ENCODE peak calls at places on chromosomes 11 and 22, in five cellular contexts. P is progenitor cell of endocrine pancreas, U is NB4, R is nephron progenitor cell, O is endothelial cell. I is an unnamed sample.

GRCh38 chr11:87421422-87421821 is 383.7 kb downstream of the TMEM135 start:
- DNase-seq in R (peak; percentile 43), U (peak; percentile 77), P (peak; percentile 35), O (peak; percentile 64), I (peak; percentile 33)

GRCh38 chr11:72629266-72629665 is 45.0 kb downstream of the PDE2A start:
- DNase-seq in R (no peak), O (no peak), U (no peak), P (no peak), I (no peak)

GRCh38 chr22:32329202-32329645 is 28.4 kb upstream of the RFPL3 start:
- DNase-seq in O (no peak), U (no peak), R (no peak), P (no peak), I (no peak)

GRCh38 chr22:44407404-44408226 is 90.4 kb downstream of the RTL6 start:
- DNase-seq in U (no peak), P (no peak), R (no peak), O (no peak), I (no peak)

GRCh38 chr11:124879999-124880611 is 14.9 kb downstream of the ROBO3 start:
- DNase-seq in R (no peak), P (no peak), U (no peak), O (no peak), I (no peak)

GRCh38 chr11:77074205-77074604 is 7.4 kb downstream of the CAPN5 start:
- DNase-seq in R (no peak), O (no peak), P (no peak), U (no peak), I (no peak)

GRCh38 chr11:118305726-118306125 is 1.2 kb downstream of the CD3E start:
- DNase-seq in O (no peak), P (no peak), U (no peak), R (no peak), I (peak; percentile 59)

GRCh38 chr11:2844116-2844515 is 41.5 kb downstream of the CDKN1C start:
- DNase-seq in U (no peak), R (no peak), O (no peak), P (no peak), I (peak; percentile 18)

GRCh38 chr11:126046796-126047195 is 15.9 kb downstream of the CDON start:
- DNase-seq in U (no peak), R (no peak), O (no peak), P (no peak), I (no peak)

GRCh38 chr22:36860821-36861659 is at the start of gene NCF4:
- DNase-seq in O (no peak), U (peak; percentile 98), R (no peak), P (no peak), I (peak; percentile 75)

GRCh38 chr11:126282742-126283591 is at the start of gene TIRAP:
- DNase-seq in U (peak; percentile 72), P (peak; percentile 37), O (peak; percentile 52), R (peak; percentile 73), I (peak; percentile 73)

GRCh38 chr11:48150213-48150612 is 66.4 kb upstream of the OR4B1 start:
- DNase-seq in O (no peak), R (no peak), P (no peak), U (no peak), I (no peak)

GRCh38 chr11:134512061-134512460 is 100.0 kb upstream of the B3GAT1 start:
- DNase-seq in R (no peak), O (no peak), P (no peak), U (no peak), I (no peak)

GRCh38 chr22:23079814-23080521 is 9.6 kb downstream of the GNAZ start:
- DNase-seq in R (no peak), U (no peak), P (no peak), O (no peak), I (no peak)

GRCh38 chr22:24496661-24497060 is 1.5 kb downstream of the UPB1 start:
- DNase-seq in O (no peak), P (no peak), U (no peak), R (no peak), I (no peak)

GRCh38 chr11:134267466-134267865 is 8.7 kb upstream of the GLB1L3 start:
- DNase-seq in U (no peak), R (no peak), O (no peak), P (no peak), I (no peak)

GRCh38 chr11:118618991-118619375 is 11.6 kb downstream of the PHLDB1 start:
- DNase-seq in R (no peak), U (no peak), P (no peak), O (no peak), I (no peak)

GRCh38 chr11:27806122-27806521 is 105.9 kb upstream of the BDNF start:
- DNase-seq in R (no peak), U (no peak), O (no peak), P (no peak), I (no peak)

GRCh38 chr11:44936951-44937543 is 13.6 kb downstream of the TP53I11 start:
- DNase-seq in U (no peak), R (no peak), O (no peak), P (no peak), I (no peak)

GRCh38 chr11:69154938-69155301 is 815 bp upstream of the SMIM38 start:
- DNase-seq in O (no peak), P (no peak), U (no peak), R (no peak), I (no peak)

GRCh38 chr22:29581799-29582198 is 886 bp upstream of the NIPSNAP1 start:
- DNase-seq in R (no peak), U (no peak), P (no peak), O (no peak), I (no peak)

GRCh38 chr11:18309691-18310090 is 12.2 kb downstream of the HPS5 start:
- DNase-seq in O (no peak), P (no peak), R (no peak), U (no peak), I (no peak)

GRCh38 chr11:33881651-33882279 is 10.1 kb downstream of the LMO2 start:
- DNase-seq in O (no peak), R (no peak), U (no peak), P (no peak), I (no peak)

GRCh38 chr11:109695696-109696095 is 273.7 kb downstream of the C11orf87 start:
- DNase-seq in R (no peak), U (no peak), P (no peak), O (no peak), I (no peak)

GRCh38 chr22:24434472-24435322 is 7.3 kb downstream of the ADORA2A start:
- DNase-seq in P (no peak), O (no peak), U (peak; percentile 94), R (no peak), I (peak; percentile 94)

GRCh38 chr11:124069429-124070401 is 28.6 kb upstream of the OR10G7 start:
- DNase-seq in O (peak; percentile 69), R (peak; percentile 63), U (peak; percentile 86), P (peak; percentile 46), I (peak; percentile 74)

GRCh38 chr11:30740071-30740470 is 153.9 kb upstream of the MPPED2 start:
- DNase-seq in P (no peak), U (no peak), O (no peak), R (no peak), I (no peak)

GRCh38 chr11:42972741-42973140 is 339.1 kb upstream of the API5 start:
- DNase-seq in R (no peak), O (no peak), P (no peak), U (no peak), I (no peak)

GRCh38 chr11:42976636-42977217 is 335.1 kb upstream of the API5 start:
- DNase-seq in U (no peak), P (no peak), R (no peak), O (no peak), I (no peak)

DNA sequence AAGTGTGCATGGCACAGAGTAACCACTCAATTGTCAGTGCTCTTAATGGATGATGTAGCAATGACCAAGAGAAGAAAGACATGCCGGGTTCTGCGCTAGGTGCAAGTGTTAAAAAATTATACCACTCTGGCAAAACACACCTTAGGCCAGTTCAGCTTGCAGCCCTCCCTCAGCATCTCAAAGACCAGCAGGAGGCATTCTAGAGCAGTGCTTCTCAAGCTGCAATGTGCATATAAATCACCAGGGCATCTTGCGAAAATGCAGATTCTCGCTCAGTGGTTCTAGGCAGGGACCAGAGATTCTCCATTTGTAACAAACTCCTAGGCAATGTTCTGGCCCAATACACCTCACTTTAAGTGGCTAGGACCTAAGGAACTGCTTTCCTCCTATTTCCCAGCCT is 337.3 kb upstream of the API5 start:
- DNase-seq in R (no peak), O (no peak), P (no peak), U (peak; percentile 7), I (no peak)
- TF ChIP-seq CTCF in R (no peak), O (no peak), P (no peak), U (peak; percentile 12), I (no peak)

DNA sequence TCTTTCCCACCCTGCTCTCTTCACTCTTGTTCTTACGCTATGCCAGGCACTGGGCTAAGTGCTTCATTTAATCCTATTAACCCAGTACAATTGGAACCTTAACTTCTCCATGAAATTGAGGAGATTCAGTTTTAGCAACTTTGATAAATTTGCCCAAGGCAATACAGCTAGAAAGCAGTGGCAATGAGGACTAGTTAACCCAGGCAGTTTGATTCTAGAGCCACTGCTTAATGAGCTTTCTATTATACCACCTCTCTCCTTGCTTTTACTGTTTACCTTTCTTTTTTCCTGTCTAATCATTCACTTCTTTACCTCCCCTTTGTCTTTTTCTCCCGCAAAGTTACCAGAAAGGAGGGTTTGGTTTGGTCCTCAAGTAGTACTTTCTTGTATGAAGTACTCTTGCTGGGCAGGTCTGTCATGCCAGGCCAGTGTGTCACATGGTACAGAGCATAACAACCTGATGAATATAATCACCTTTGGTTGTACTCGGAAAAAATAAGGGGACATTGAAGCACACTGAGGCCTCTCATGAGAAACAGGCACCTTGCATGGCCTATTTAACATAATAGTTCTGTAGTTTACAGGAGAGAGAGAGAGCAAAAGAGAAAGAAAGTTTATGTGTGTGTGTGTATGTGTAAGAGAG is 70.6 kb downstream of the PDHX start:
- DNase-seq in P (no peak), R (no peak), U (no peak), O (no peak), I (no peak)
- TF ChIP-seq CTCF in P (no peak), R (no peak), U (no peak), O (no peak), I (no peak)

GRCh38 chr22:39068033-39068785 is 8.9 kb upstream of the APOBEC3G start:
- DNase-seq in P (no peak), U (no peak), R (no peak), O (no peak), I (no peak)
- TF ChIP-seq CTCF in P (peak; percentile 26), U (no peak), R (peak; percentile 6), O (no peak), I (no peak)

DNA sequence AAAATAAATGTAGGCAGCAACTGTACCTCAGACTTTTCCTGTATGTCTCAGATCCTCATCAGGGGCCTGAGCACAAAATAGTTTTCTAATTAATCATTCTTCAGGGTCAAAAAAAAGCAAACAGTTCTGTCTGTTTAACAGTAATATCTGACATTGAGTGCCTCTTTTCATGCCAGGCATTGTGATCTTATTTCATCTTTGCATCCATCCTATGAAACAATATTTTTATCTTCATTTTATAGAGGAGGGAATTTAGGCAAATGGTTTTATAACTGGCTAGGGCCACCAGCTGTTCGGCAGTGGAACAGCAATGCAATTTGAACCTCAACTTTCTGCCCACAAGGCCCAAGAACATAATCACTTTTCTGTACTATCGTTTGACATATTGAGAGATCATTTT is 145.6 kb downstream of the WNT7B start:
- DNase-seq in U (no peak), R (no peak), P (no peak), O (no peak), I (no peak)
- TF ChIP-seq CTCF in U (no peak), R (no peak), P (no peak), O (no peak), I (no peak)

GRCh38 chr11:97516688-97517087 is 1126.9 kb downstream of the JRKL start:
- DNase-seq in U (no peak), O (no peak), R (no peak), P (no peak), I (no peak)
- TF ChIP-seq CTCF in U (no peak), O (no peak), R (no peak), P (no peak), I (no peak)

GRCh38 chr11:115503083-115503885 is 931 bp downstream of the CADM1 start:
- DNase-seq in P (peak; percentile 26), R (peak; percentile 64), O (peak; percentile 69), U (no peak), I (peak; percentile 8)
- TF ChIP-seq CTCF in P (peak; percentile 15), R (no peak), O (no peak), U (no peak), I (no peak)

I was measured in activated CD8-positive, alpha-beta T cell treated with anti-CD3 and anti-CD28 coated beads for 36 hours.